ENCODE peak calls at places on chromosome 10, in seven cellular contexts. F is PC-3, G is coronary artery, D is AG04449, P is K562, L is bronchial epithelial cell, X is psoas muscle. O is an unnamed sample.

GRCh38 chr10:77056650-77057049 is 581.0 kb downstream of the KCNMA1 start:
- DNase-seq in X (no peak), P (no peak), L (peak; percentile 8), D (no peak), F (no peak), G (no peak), O (no peak)

GRCh38 chr10:100528885-100529472 is 692 bp downstream of the NDUFB8 start:
- DNase-seq in P (no peak), X (no peak), L (no peak), F (no peak), D (no peak), G (no peak), O (no peak)

GRCh38 chr10:92567952-92568600 is 5.8 kb downstream of the IDE start:
- DNase-seq in X (no peak), G (no peak), L (peak; percentile 82), D (no peak), P (no peak), F (peak; percentile 73), O (peak; percentile 53)

GRCh38 chr10:101950227-101950626 is 105.7 kb downstream of the ARMH3 start:
- DNase-seq in X (no peak), G (no peak), L (no peak), F (no peak), P (no peak), D (no peak), O (no peak)

GRCh38 chr10:84818956-84819355 is 490.6 kb downstream of the CCSER2 start:
- DNase-seq in X (no peak), G (no peak), D (no peak), P (no peak), L (no peak), F (no peak), O (no peak)

GRCh38 chr10:26869528-26869927 is 8.8 kb upstream of the ABI1 start:
- DNase-seq in X (no peak), F (peak; percentile 64), D (no peak), P (no peak), L (peak; percentile 100), G (no peak), O (no peak)

GRCh38 chr10:14074062-14074884 is 256.5 kb downstream of the FRMD4A start:
- DNase-seq in D (peak; percentile 100), X (peak; percentile 89), F (peak; percentile 95), P (no peak), G (peak; percentile 94), L (peak; percentile 100), O (peak; percentile 99)

GRCh38 chr10:1037098-1037497 is 11.4 kb upstream of the IDI2 start:
- DNase-seq in P (no peak), D (no peak), L (no peak), G (no peak), F (no peak), X (no peak), O (no peak)

GRCh38 chr10:26214538-26215461 is 1.8 kb upstream of the GAD2 start:
- DNase-seq in D (no peak), L (no peak), G (no peak), X (no peak), F (no peak), P (no peak), O (no peak)

GRCh38 chr10:12350167-12350872 is 973 bp downstream of the CAMK1D start:
- DNase-seq in L (peak; percentile 29), P (no peak), G (peak; percentile 76), D (no peak), F (peak; percentile 13), X (peak; percentile 21), O (no peak)

GRCh38 chr10:97277551-97277950 is 14.9 kb downstream of the ARHGAP19 start:
- DNase-seq in F (no peak), X (no peak), D (no peak), P (no peak), L (no peak), G (no peak), O (no peak)

GRCh38 chr10:97274828-97275227 is 17.6 kb downstream of the ARHGAP19 start:
- DNase-seq in D (no peak), X (no peak), G (no peak), P (no peak), F (no peak), L (no peak), O (no peak)

GRCh38 chr10:97278491-97278989 is 13.9 kb downstream of the ARHGAP19 start:
- DNase-seq in G (no peak), P (peak; percentile 43), D (peak; percentile 93), L (peak; percentile 74), F (peak; percentile 68), X (no peak), O (peak; percentile 25)

GRCh38 chr10:97280783-97281182 is 11.7 kb downstream of the ARHGAP19 start:
- DNase-seq in X (no peak), L (no peak), G (no peak), D (no peak), F (no peak), P (no peak), O (no peak)

DNA sequence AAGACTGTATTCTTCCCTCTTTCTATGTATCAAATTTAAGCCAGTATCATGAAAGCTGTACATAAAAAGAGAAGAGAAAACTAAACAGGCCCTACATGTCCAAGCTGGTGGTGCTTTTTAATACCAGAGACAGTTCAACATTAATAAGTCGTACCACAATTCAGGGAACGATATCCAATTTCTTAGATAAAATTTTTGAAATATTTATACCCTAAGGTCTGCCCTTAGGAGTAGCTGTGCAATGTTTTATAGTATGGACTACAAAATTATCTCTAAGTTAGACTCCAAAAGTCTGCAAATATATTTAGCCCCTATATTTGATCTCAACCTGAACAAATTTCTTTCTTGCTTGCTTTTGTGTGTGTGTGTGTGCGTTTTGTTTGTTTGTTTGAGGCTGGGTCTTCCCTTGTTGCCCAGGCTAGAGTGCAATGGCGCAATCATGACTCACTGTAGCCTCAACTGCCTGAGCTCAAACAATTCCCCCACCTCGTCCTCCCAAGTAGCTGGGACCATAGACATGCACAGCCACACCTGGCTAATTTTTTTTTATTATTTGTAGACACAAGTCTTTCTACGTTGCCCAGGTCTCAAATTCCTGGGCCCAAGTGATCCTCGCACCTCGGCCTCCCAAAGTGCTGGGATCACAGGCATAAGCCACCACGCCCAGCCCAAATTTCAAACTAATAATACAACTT is 13.2 kb downstream of the ARHGAP19 start:
- DNase-seq in X (no peak), G (no peak), D (no peak), L (peak; percentile 89), F (peak; percentile 6), P (no peak), O (no peak)
- H3K4me3 ChIP-seq in X (peak overlapping the region; percentile 1), G (no peak overlapping the region), D (no peak overlapping the region), L (no peak overlapping the region), F (no peak overlapping the region), P (no peak overlapping the region), O (no peak overlapping the region)

GRCh38 chr10:27997865-27998177 is 1.1 kb downstream of the ODAD2 start:
- DNase-seq in G (no peak), L (no peak), D (no peak), X (no peak), P (no peak), F (no peak), O (no peak)

GRCh38 chr10:27998954-27999275 is at the start of gene ODAD2:
- DNase-seq in D (no peak), P (no peak), X (no peak), F (peak; percentile 2), G (no peak), L (no peak), O (no peak)

GRCh38 chr10:27998178-27998953 is 513 bp downstream of the ODAD2 start:
- DNase-seq in P (no peak), F (peak; percentile 27), G (no peak), X (peak; percentile 16), D (no peak), L (no peak), O (no peak)

GRCh38 chr10:27995311-27995710 is 3.6 kb downstream of the ODAD2 start:
- DNase-seq in F (no peak), P (no peak), X (no peak), L (no peak), G (no peak), D (no peak), O (no peak)
- H3K4me3 ChIP-seq in F (no peak overlapping the region), P (no peak overlapping the region), X (no peak overlapping the region), L (no peak overlapping the region), G (no peak overlapping the region), D (no peak overlapping the region), O (no peak overlapping the region)

GRCh38 chr10:99234739-99235468 is 748 bp downstream of the HPSE2 start:
- DNase-seq in X (no peak), P (no peak), F (no peak), L (no peak), G (no peak), D (no peak), O (no peak)

GRCh38 chr10:99236627-99237309 is 1.1 kb upstream of the HPSE2 start:
- DNase-seq in D (no peak), P (no peak), F (no peak), G (no peak), L (no peak), X (no peak), O (no peak)

GRCh38 chr10:99234067-99234738 is 1.4 kb downstream of the HPSE2 start:
- DNase-seq in P (peak; percentile 10), G (no peak), F (no peak), L (peak; percentile 13), X (peak; percentile 42), D (no peak), O (no peak)

GRCh38 chr10:99235872-99236626 is 397 bp upstream of the HPSE2 start:
- DNase-seq in F (no peak), L (no peak), G (no peak), P (no peak), X (no peak), D (no peak), O (no peak)

DNA sequence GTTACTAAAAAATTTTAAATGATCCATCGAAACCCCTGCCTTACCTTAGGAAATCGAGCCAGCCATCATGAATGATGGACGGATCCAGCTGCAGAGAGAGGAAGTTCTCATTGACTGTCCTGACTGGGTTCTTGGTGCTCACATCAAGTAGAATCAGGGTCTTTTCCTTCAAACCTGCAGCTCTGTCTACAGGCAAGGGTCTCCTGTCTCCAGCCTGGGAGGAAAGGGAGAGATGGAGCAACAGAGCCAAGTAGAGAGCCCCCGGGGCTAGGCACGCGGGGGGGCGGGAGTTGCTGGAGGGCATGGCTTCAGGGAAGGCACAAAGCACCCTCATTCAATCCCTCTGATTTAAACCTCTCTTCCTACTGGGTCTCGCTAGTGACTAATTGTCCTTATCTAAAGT is at the start of gene HPSE2:
- DNase-seq in P (no peak), G (no peak), L (no peak), X (no peak), D (no peak), F (no peak), O (no peak)
- H3K4me3 ChIP-seq in P (no peak within 1 kb of the TSS), G (peak within 1 kb of the TSS; percentile 73), L (no peak within 1 kb of the TSS), X (peak within 1 kb of the TSS; percentile 58), D (no peak within 1 kb of the TSS), F (no peak within 1 kb of the TSS), O (no peak within 1 kb of the TSS)

DNA sequence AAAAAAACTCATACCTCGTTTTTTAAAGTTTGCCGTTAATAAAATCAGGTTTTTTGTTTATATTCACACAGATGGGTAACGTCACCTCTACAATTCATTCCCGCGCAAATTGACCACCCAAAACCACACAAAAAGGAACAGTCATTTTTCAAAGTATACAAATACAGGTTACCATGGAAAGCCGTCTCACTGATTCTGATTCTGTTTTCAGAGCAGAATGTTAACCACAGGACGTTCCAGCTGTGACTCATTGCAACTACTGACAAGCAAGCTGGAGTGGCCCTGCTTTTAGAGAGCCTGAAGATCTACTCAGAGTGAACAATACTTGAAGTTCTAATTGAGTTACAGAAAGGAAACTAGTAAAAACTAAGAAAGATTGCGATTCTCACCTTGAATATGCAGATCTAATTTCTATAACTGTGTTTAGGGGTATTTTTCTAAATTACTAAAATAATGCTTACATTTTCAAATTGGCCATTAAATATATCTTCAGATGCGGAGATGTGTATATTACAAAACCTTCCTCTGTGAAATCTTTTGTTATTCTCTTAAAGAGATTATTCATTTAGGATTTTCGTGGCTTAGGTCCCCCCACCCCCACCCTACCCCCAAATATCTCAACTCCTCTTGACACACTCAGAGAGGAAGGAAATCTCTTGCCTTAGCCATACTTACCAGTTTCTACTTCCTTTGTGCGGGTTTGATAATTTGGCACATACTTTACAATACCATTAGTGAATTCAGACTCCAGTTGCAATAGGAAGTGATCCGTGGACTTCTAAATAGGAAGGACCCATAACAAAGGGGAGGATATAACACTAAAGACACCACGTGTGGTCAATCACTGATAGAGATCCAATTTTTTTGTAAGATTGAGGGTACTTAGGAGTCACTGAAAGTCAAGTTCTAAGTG is 106.0 kb downstream of the CUBN start:
- DNase-seq in X (no peak), L (peak; percentile 97), P (peak; percentile 66), G (no peak), D (peak; percentile 95), F (peak; percentile 88), O (peak; percentile 96)
- H3K4me3 ChIP-seq in X (no peak overlapping the region), L (no peak overlapping the region), P (no peak overlapping the region), G (peak overlapping the region; percentile 35), D (no peak overlapping the region), F (no peak overlapping the region), O (no peak overlapping the region)